ENCODE peak calls at places on chromosomes 5 and 9, in four cellular contexts. Q is osteoblast, N is Peyer's patch, D is WERI-Rb-1. J is an unnamed sample.

GRCh38 chr9:20584968-20585643 is 37.2 kb downstream of the MLLT3 start:
- DNase-seq in Q (no peak), N (no peak), D (no peak), J (no peak)

GRCh38 chr5:88941581-88941980 is 58.6 kb upstream of the MEF2C start:
- DNase-seq in Q (no peak), N (no peak), D (no peak), J (no peak)

GRCh38 chr5:32638309-32638708 is 53.0 kb downstream of the SUB1 start:
- DNase-seq in Q (no peak), N (no peak), D (peak; percentile 36), J (no peak)

GRCh38 chr9:85978496-85978895 is 37.5 kb downstream of the NAA35 start:
- DNase-seq in Q (no peak), N (no peak), D (no peak), J (no peak)

GRCh38 chr9:447230-448025 is 232.8 kb downstream of the DOCK8 start:
- DNase-seq in Q (no peak), N (no peak), D (no peak), J (peak; percentile 53)

GRCh38 chr5:21145376-21145775 is 1157.4 kb upstream of the CDH18 start:
- DNase-seq in Q (no peak), N (no peak), D (no peak), J (no peak)

GRCh38 chr9:109401169-109401989 is 80.5 kb upstream of the EPB41L4B start:
- DNase-seq in Q (no peak), N (no peak), D (peak; percentile 92), J (peak; percentile 61)

GRCh38 chr5:6713274-6714181 is at the start of gene TENT4A:
- DNase-seq in Q (peak; percentile 99), N (no peak), D (no peak), J (no peak)

GRCh38 chr5:80870442-80870841 is 89.7 kb upstream of the RASGRF2 start:
- DNase-seq in Q (no peak), N (no peak), D (no peak), J (no peak)

GRCh38 chr5:142012186-142012785 is 541 bp downstream of the GNPDA1 start:
- DNase-seq in Q (no peak), N (peak; percentile 68), D (peak; percentile 67), J (peak; percentile 70)

GRCh38 chr9:112705773-112706427 is 12.0 kb downstream of the INIP start:
- DNase-seq in Q (no peak), N (no peak), D (peak; percentile 70), J (no peak)

GRCh38 chr5:137036630-137037029 is 462.5 kb downstream of the SPOCK1 start:
- DNase-seq in Q (no peak), N (no peak), D (peak; percentile 27), J (peak; percentile 86)

GRCh38 chr5:141495456-141495811 is 6.6 kb downstream of the PCDHGC5 start:
- DNase-seq in Q (no peak), N (no peak), D (no peak), J (no peak)

GRCh38 chr5:148956632-148957385 is 106.1 kb downstream of the SH3TC2 start:
- DNase-seq in Q (no peak), N (no peak), D (no peak), J (peak; percentile 71)

GRCh38 chr9:20623021-20623747 is 885 bp upstream of the MLLT3 start:
- DNase-seq in Q (no peak), N (peak; percentile 57), D (peak; percentile 60), J (peak; percentile 21)

GRCh38 chr9:128103589-128103962 is 24.0 kb downstream of the PTGES2 start:
- DNase-seq in Q (peak; percentile 80), N (no peak), D (peak; percentile 56), J (no peak)

GRCh38 chr9:125538092-125538473 is 168.9 kb downstream of the MAPKAP1 start:
- DNase-seq in Q (no peak), N (no peak), D (no peak), J (peak; percentile 75)

GRCh38 chr9:125990793-125991220 is 243.6 kb downstream of the PBX3 start:
- DNase-seq in Q (peak; percentile 46), N (peak; percentile 34), D (peak; percentile 42), J (no peak)

GRCh38 chr9:80020056-80020455 is 448.3 kb downstream of the TLE4 start:
- DNase-seq in Q (no peak), N (no peak), D (no peak), J (no peak)

GRCh38 chr9:111926421-111926875 is 29.8 kb downstream of the UGCG start:
- DNase-seq in Q (no peak), N (no peak), D (no peak), J (no peak)

GRCh38 chr5:177402271-177403043 is 2.0 kb upstream of the PFN3 start:
- DNase-seq in Q (peak; percentile 92), N (peak; percentile 90), D (peak; percentile 83), J (peak; percentile 93)

GRCh38 chr9:91164724-91165520 is 196.8 kb downstream of the AUH start:
- DNase-seq in Q (peak; percentile 98), N (peak; percentile 91), D (no peak), J (peak; percentile 71)

GRCh38 chr5:54589786-54590185 is 72.2 kb downstream of the SNX18 start:
- DNase-seq in Q (no peak), N (no peak), D (no peak), J (no peak)

GRCh38 chr5:173839117-173839713 is 48.9 kb upstream of the CPEB4 start:
- DNase-seq in Q (no peak), N (no peak), D (peak; percentile 47), J (no peak)

GRCh38 chr5:8848997-8849585 is 696.8 kb downstream of the SEMA5A start:
- DNase-seq in Q (peak; percentile 89), N (no peak), D (no peak), J (no peak)

GRCh38 chr5:156356238-156356637 is 29.3 kb downstream of the SGCD start:
- DNase-seq in Q (no peak), N (no peak), D (no peak), J (no peak)

GRCh38 chr5:140075371-140075770 is 32.3 kb upstream of the NRG2 start:
- DNase-seq in Q (no peak), N (no peak), D (no peak), J (peak; percentile 6)

GRCh38 chr9:116870566-116870965 is 183.5 kb downstream of the TRIM32 start:
- DNase-seq in Q (no peak), N (peak; percentile 61), D (no peak), J (peak; percentile 75)

GRCh38 chr9:33140406-33141360 is 26.5 kb downstream of the B4GALT1 start:
- DNase-seq in Q (no peak), N (no peak), D (no peak), J (no peak)

GRCh38 chr5:32506809-32507208 is 62.3 kb upstream of the ZFR start:
- DNase-seq in Q (peak; percentile 91), N (no peak), D (no peak), J (no peak)

GRCh38 chr5:142296914-142297417 is 27.9 kb downstream of the SPRY4 start:
- DNase-seq in Q (peak; percentile 77), N (no peak), D (no peak), J (no peak)

GRCh38 chr5:17315710-17316221 is 98.3 kb downstream of the BASP1 start:
- DNase-seq in Q (peak; percentile 37), N (no peak), D (no peak), J (no peak)

GRCh38 chr5:96381526-96381925 is 51.5 kb downstream of the PCSK1 start:
- DNase-seq in Q (no peak), N (no peak), D (peak; percentile 30), J (no peak)
- TF ChIP-seq CTCF in Q (no peak), N (no peak), D (peak; percentile 52), J (no peak)

DNA sequence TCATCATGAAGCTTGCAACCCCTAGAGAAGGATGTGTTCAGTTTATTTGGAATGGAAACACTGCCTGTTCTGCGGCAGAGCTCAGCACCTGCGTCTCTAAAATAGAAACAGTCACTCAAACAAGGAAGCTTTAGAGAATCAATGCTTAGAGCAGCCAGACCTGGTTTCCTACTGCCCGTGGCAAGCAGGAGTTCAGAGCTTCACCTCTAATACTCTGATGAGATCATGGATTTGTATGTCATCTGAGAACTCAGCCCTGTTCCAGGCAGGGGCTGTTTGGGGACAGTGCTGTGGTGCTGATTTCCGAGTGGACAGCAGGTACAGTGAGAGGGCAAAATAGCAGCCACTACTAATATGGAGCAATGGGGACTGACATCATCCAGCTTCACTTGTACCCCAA is 236.0 kb upstream of the IRX1 start:
- DNase-seq in Q (no peak), N (no peak), D (no peak), J (no peak)
- TF ChIP-seq CTCF in Q (no peak), N (no peak), D (no peak), J (no peak)

GRCh38 chr5:98769006-98769255 is 4.5 kb upstream of the RGMB start:
- DNase-seq in Q (peak; percentile 86), N (peak; percentile 76), D (peak; percentile 55), J (peak; percentile 73)

GRCh38 chr5:98770911-98771322 is 2.5 kb upstream of the RGMB start:
- DNase-seq in Q (peak; percentile 74), N (no peak), D (no peak), J (no peak)

GRCh38 chr5:98768160-98769005 is 5.1 kb upstream of the RGMB start:
- DNase-seq in Q (peak; percentile 80), N (no peak), D (peak; percentile 68), J (peak; percentile 74)

GRCh38 chr5:98770158-98770910 is 3.1 kb upstream of the RGMB start:
- DNase-seq in Q (peak; percentile 78), N (peak; percentile 67), D (peak; percentile 29), J (peak; percentile 58)

GRCh38 chr5:98769256-98770157 is 4.0 kb upstream of the RGMB start:
- DNase-seq in Q (peak; percentile 92), N (peak; percentile 68), D (peak; percentile 48), J (peak; percentile 54)
- TF ChIP-seq CTCF in Q (no peak), N (no peak), D (no peak), J (no peak)

GRCh38 chr9:35725362-35725761 is 6.6 kb downstream of the TLN1 start:
- DNase-seq in Q (peak; percentile 51), N (no peak), D (no peak), J (no peak)
- TF ChIP-seq CTCF in Q (no peak), N (no peak), D (peak; percentile 12), J (no peak)

DNA sequence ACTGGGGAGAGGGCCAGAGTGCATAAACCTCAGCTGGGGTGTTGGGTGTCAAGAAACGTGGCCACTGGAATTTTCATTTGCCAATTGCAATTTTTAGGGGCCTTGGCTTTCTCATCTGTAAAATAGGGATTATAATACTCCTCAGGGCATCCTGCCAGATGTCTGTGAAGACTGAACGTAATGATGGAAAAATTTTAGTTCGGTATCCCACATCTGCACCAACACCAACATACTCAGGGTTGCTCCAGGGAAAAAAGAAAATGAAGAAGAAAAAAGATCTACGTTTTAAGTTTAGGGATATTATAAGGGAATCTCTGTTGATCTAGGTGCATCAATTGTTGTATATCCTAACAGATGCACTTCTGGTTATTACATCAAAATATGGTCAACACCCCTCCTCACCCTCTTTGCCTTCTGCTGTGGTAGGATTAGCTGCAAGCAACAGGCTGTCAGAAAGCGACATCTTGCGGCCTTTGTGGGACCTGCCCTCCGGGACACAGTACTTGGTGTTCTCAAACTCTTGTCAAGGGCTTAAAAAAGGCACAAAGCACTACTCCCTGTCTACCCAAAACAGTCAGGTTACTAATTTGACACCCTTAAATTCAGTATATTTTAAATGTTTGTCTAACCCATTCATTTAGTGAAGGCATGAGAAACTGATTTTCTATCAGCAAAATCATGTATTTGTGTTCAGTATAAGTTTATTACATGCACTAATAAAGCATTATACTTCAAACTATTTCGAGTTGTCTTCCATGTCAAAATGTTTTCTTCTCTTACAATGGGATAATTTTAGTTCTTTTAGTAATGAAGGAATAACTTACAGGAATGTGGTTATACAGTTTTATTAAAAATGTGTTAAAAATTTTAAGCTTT is 8.3 kb upstream of the TBC1D2 start:
- DNase-seq in Q (peak; percentile 69), N (peak; percentile 84), D (peak; percentile 92), J (peak; percentile 75)
- TF ChIP-seq CTCF in Q (peak; percentile 99), N (peak; percentile 71), D (peak; percentile 97), J (peak; percentile 80)

J was measured in Calu3.